ENCODE peak calls at places on chromosomes 5 and 9, in six cellular contexts. C is IMR-90, S is mesendoderm, A is mesenchymal stem cell, W is H1, F is trophoblast cell. G is an unnamed sample.

GRCh38 chr5:166505546-166505945 is 1785.9 kb upstream of the WWC1 start:
- DNase-seq in C (no peak), S (no peak), A (no peak), W (no peak), F (no peak), G (peak; percentile 27)

GRCh38 chr9:83956288-83957028 is 23.6 kb downstream of the HNRNPK start:
- DNase-seq in C (no peak), S (no peak), A (peak; percentile 33), W (no peak), F (peak; percentile 89), G (no peak)

GRCh38 chr5:127876384-127876783 is 173.2 kb downstream of the CCDC192 start:
- DNase-seq in C (no peak), S (no peak), A (no peak), W (no peak), F (no peak), G (no peak)

GRCh38 chr5:38403407-38403806 is 145.0 kb downstream of the EGFLAM start:
- DNase-seq in C (peak; percentile 57), S (no peak), A (peak; percentile 29), W (no peak), F (no peak), G (no peak)

GRCh38 chr5:73834693-73835092 is 208.7 kb downstream of the ARHGEF28 start:
- DNase-seq in C (no peak), S (no peak), A (no peak), W (no peak), F (peak; percentile 71), G (no peak)

GRCh38 chr5:35518104-35518503 is 99.6 kb upstream of the SPEF2 start:
- DNase-seq in C (no peak), S (no peak), A (no peak), W (no peak), F (peak; percentile 6), G (no peak)

GRCh38 chr5:74316064-74316586 is 324.4 kb downstream of the ENC1 start:
- DNase-seq in C (peak; percentile 98), S (peak; percentile 100), A (peak; percentile 98), W (no peak), F (peak; percentile 97), G (no peak)

GRCh38 chr5:80820685-80821084 is 139.5 kb upstream of the RASGRF2 start:
- DNase-seq in C (no peak), S (no peak), A (no peak), W (no peak), F (no peak), G (no peak)

GRCh38 chr9:72476617-72477375 is 44.6 kb upstream of the TMC1 start:
- DNase-seq in C (peak; percentile 84), S (peak; percentile 87), A (peak; percentile 81), W (no peak), F (peak; percentile 96), G (no peak)

GRCh38 chr9:80866576-80867227 is 822.6 kb downstream of the TLE1 start:
- DNase-seq in C (peak; percentile 52), S (no peak), A (peak; percentile 42), W (no peak), F (no peak), G (no peak)

GRCh38 chr9:34590376-34591090 is 1.0 kb upstream of the CNTFR start:
- DNase-seq in C (no peak), S (no peak), A (peak; percentile 39), W (peak; percentile 80), F (no peak), G (no peak)

GRCh38 chr5:37834542-37835399 is 5.1 kb downstream of the GDNF start:
- DNase-seq in C (no peak), S (peak; percentile 62), A (no peak), W (peak; percentile 71), F (no peak), G (no peak)

GRCh38 chr5:167725741-167726140 is 565.7 kb upstream of the WWC1 start:
- DNase-seq in C (no peak), S (no peak), A (no peak), W (no peak), F (no peak), G (no peak)

GRCh38 chr9:130498298-130498917 is 53.6 kb downstream of the ASS1 start:
- DNase-seq in C (no peak), S (peak; percentile 29), A (no peak), W (no peak), F (no peak), G (no peak)

GRCh38 chr5:32552936-32553335 is 32.4 kb upstream of the SUB1 start:
- DNase-seq in C (no peak), S (no peak), A (no peak), W (no peak), F (no peak), G (no peak)

GRCh38 chr9:20989923-20990341 is 41.5 kb downstream of the HACD4 start:
- DNase-seq in C (no peak), S (no peak), A (no peak), W (no peak), F (no peak), G (no peak)

GRCh38 chr9:131776473-131776872 is 36.6 kb upstream of the RAPGEF1 start:
- DNase-seq in C (peak; percentile 36), S (peak; percentile 86), A (peak; percentile 56), W (peak; percentile 91), F (peak; percentile 81), G (peak; percentile 71)

GRCh38 chr5:14250094-14250777 is 107.1 kb downstream of the TRIO start:
- DNase-seq in C (peak; percentile 86), S (peak; percentile 88), A (peak; percentile 52), W (no peak), F (peak; percentile 92), G (peak; percentile 46)

GRCh38 chr9:75200892-75201470 is 112.7 kb downstream of the OSTF1 start:
- DNase-seq in C (peak; percentile 49), S (peak; percentile 55), A (peak; percentile 46), W (no peak), F (peak; percentile 90), G (peak; percentile 41)

GRCh38 chr9:97632992-97633858 is at the start of the genes NCBP1 and TSTD2:
- DNase-seq in C (peak; percentile 97), S (peak; percentile 99), A (peak; percentile 99), W (peak; percentile 93), F (peak; percentile 98), G (peak; percentile 98)

GRCh38 chr5:11182441-11183080 is 421.5 kb upstream of the DAP start:
- DNase-seq in C (peak; percentile 47), S (peak; percentile 92), A (peak; percentile 49), W (no peak), F (peak; percentile 61), G (peak; percentile 15)

GRCh38 chr5:146919304-146919703 is 40.7 kb upstream of the PPP2R2B start:
- DNase-seq in C (no peak), S (peak; percentile 84), A (no peak), W (no peak), F (no peak), G (peak; percentile 48)

GRCh38 chr5:148913493-148913892 is 87.1 kb downstream of the ADRB2 start:
- DNase-seq in C (no peak), S (no peak), A (no peak), W (no peak), F (no peak), G (no peak)

GRCh38 chr5:148912146-148912545 is 85.7 kb downstream of the ADRB2 start:
- DNase-seq in C (peak; percentile 18), S (no peak), A (peak; percentile 13), W (no peak), F (no peak), G (no peak)

GRCh38 chr5:148915224-148915803 is 88.9 kb downstream of the ADRB2 start:
- DNase-seq in C (no peak), S (peak; percentile 66), A (no peak), W (no peak), F (no peak), G (no peak)

GRCh38 chr5:148912714-148913398 is 86.4 kb downstream of the ADRB2 start:
- DNase-seq in C (peak; percentile 99), S (peak; percentile 98), A (peak; percentile 97), W (peak; percentile 53), F (peak; percentile 97), G (peak; percentile 70)

GRCh38 chr5:148913985-148914421 is 87.6 kb downstream of the ADRB2 start:
- DNase-seq in C (peak; percentile 87), S (peak; percentile 97), A (peak; percentile 89), W (no peak), F (peak; percentile 30), G (peak; percentile 12)
- H2AK5ac ChIP-seq in C (peak overlapping the region; percentile 92), S (no peak overlapping the region), A (no peak overlapping the region), W (no peak overlapping the region), F (no peak overlapping the region), G (no peak overlapping the region)

DNA sequence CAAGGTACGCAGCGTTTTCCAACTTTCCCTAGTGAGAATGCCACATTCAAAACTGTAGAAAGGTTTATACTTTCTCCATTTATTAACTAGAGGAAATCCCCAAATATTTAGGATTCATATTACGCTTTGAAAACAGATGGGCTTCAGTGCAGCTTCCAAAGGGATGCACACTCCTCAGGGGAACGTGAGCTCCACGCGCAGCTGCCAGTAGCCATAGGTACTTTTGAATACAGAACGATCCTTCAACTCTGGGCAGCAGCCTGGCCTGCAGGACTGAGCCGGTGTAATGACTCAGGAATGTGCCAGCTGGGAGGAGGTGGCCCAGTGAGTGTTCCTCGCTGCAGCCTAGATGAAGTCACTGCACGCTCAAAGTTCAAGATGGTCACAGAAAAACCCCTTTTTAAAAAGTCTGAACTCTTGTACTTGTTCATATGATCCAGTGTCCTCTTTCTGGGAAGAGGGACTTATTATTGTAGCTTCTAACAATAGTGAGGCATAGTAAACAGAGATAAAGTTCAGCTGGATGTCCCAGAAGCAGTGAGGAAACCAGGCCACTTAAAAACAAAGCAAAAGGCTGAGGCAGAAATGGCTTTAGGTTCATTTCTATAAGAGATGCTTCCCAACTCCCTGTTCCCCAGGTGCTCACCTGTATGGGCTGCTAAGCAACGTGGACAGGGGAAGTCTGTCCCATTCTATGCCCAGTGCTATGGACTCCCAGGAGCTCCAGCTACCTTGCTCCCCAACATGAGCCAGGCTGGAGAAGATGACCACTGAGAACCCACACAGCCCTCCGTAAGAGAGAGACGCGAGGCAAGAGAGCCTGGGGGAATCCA is 130.0 kb downstream of the LHFPL2 start:
- DNase-seq in C (peak; percentile 96), S (peak; percentile 90), A (peak; percentile 96), W (no peak), F (peak; percentile 69), G (no peak)
- H3K9ac ChIP-seq in C (peak overlapping the region; percentile 38), S (no peak overlapping the region), A (peak overlapping the region; percentile 80), W (no peak overlapping the region), F (no peak overlapping the region), G (no peak overlapping the region)

DNA sequence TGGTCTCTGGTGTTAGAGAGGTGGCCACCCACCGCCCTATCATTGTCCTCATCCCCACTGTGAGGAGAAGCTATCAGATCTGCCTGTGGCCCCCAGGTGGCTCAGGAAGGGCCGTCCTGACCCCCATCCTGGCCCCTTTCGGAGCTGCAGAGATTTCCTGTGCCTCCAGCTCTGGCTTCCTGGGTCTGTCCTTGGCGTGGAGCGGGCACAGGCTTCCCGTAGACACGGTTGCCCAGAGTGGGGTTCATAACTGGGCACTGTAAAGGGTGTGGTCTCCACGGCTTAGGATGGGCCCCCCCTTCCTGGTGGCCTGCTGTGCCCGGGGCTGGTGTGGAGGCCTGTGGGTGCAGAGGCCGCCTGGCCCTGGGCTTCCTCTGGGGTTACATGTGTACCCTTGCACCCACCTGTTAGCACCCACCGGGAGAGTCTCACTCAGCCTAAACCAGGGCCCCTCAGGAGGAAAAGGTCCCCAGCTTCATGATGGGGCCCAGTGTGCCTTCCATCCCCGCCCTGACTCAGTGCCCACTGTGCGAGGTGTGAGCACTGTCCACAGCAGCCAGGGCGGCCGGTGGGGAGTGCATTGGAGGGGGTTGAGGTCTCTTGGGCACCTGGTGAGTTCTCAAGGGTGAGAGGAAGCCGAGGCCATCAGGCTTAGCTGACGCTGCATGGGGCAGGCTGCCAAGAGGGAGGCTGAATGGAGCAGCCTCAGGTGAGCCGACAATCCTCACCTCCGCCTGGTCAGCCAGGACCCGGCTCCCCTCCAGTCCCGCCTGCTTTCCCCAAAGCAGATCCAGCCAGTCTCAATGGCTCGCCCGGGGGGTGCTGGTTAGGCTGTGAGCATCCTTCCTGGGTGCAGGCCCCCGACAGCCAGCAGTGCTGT is 15.3 kb upstream of the AJM1 start:
- DNase-seq in C (no peak), S (no peak), A (no peak), W (no peak), F (no peak), G (no peak)
- H3K36me3 ChIP-seq in C (peaks cover 64% of the 10 kb centered on the region), S (peaks cover 19% of the 10 kb centered on the region), A (peaks cover 96% of the 10 kb centered on the region), W (peaks cover 56% of the 10 kb centered on the region), F (peaks cover 86% of the 10 kb centered on the region), G (peaks cover 93% of the 10 kb centered on the region)

GRCh38 chr5:142235870-142236672 is 88.8 kb downstream of the SPRY4 start:
- DNase-seq in C (no peak), S (no peak), A (no peak), W (peak; percentile 64), F (peak; percentile 35), G (no peak)
- H2AK5ac ChIP-seq in C (no peak overlapping the region), S (no peak overlapping the region), A (peak overlapping the region; percentile 20), W (peak overlapping the region; percentile 20), F (peak overlapping the region; percentile 99), G (no peak overlapping the region)

G was measured in neuronal stem cell.